ENCODE peak calls at places on chromosomes 1 and 21, in five cellular contexts. S is PC-9, J is fibroblast of lung, F is hepatocyte, C is mammary epithelial cell. E is an unnamed sample.
A peak's percentile ranks its signal among the peaks of the same experiment; 100 is the strongest.

GRCh38 chr1:114083186-114083585 is 70.5 kb downstream of the SYT6 start:
- DNase-seq in F (no peak), J (no peak), C (peak; percentile 83), S (no peak), E (no peak)

GRCh38 chr21:44900559-44901251 is 20.0 kb downstream of the ITGB2 start:
- DNase-seq in F (no peak), S (no peak), J (no peak), C (no peak), E (no peak)

GRCh38 chr21:36915014-36915700 is 51.3 kb downstream of the HLCS start:
- DNase-seq in C (no peak), S (no peak), J (no peak), F (no peak), E (no peak)

GRCh38 chr1:231170875-231171274 is 9.0 kb downstream of the TRIM67 start:
- DNase-seq in C (no peak), S (no peak), J (no peak), F (no peak), E (no peak)

GRCh38 chr1:8318436-8318835 is 522 bp downstream of the SLC45A1 start:
- DNase-seq in F (no peak), C (no peak), S (no peak), J (no peak), E (no peak)

GRCh38 chr1:93446837-93447451 is 974 bp upstream of the FNBP1L start:
- DNase-seq in C (peak; percentile 91), S (peak; percentile 55), F (peak; percentile 24), J (no peak), E (peak; percentile 3)

GRCh38 chr1:12040457-12041051 is 21.3 kb downstream of the MIIP start:
- DNase-seq in F (no peak), C (no peak), J (peak; percentile 84), S (peak; percentile 63), E (peak; percentile 96)

GRCh38 chr1:50829010-50829958 is 130.8 kb downstream of the FAF1 start:
- DNase-seq in S (no peak), C (no peak), F (no peak), J (no peak), E (peak; percentile 50)

GRCh38 chr1:48018799-48019198 is 21.6 kb upstream of the TRABD2B start:
- DNase-seq in J (no peak), F (no peak), C (peak; percentile 95), S (no peak), E (no peak)

GRCh38 chr1:7301346-7301993 is 469.6 kb upstream of the VAMP3 start:
- DNase-seq in J (no peak), C (no peak), F (no peak), S (no peak), E (no peak)

GRCh38 chr1:29124366-29125236 is 898 bp upstream of the TMEM200B start:
- DNase-seq in C (peak; percentile 39), F (peak; percentile 92), J (peak; percentile 78), S (peak; percentile 70), E (peak; percentile 60)

GRCh38 chr1:227395391-227396028 is 77.2 kb upstream of the CDC42BPA start:
- DNase-seq in C (no peak), S (no peak), J (no peak), F (no peak), E (peak; percentile 83)

GRCh38 chr1:119188926-119189325 is 48.5 kb upstream of the WARS2 start:
- DNase-seq in C (no peak), S (no peak), J (peak; percentile 57), F (no peak), E (no peak)

GRCh38 chr1:245698860-245699259 is 544.1 kb downstream of the KIF26B start:
- DNase-seq in C (no peak), F (no peak), J (no peak), S (no peak), E (no peak)

GRCh38 chr1:175524003-175524402 is 219.4 kb downstream of the TNR start:
- DNase-seq in J (no peak), S (no peak), C (no peak), F (no peak), E (no peak)

GRCh38 chr1:167221126-167221803 is 579 bp downstream of the POU2F1 start:
- DNase-seq in J (no peak), C (peak; percentile 5), F (peak; percentile 74), S (no peak), E (no peak)

GRCh38 chr1:159991513-159991912 is 37.5 kb upstream of the SLAMF9 start:
- DNase-seq in C (no peak), F (peak; percentile 42), S (no peak), J (peak; percentile 10), E (no peak)

GRCh38 chr1:91611498-91611917 is 110.9 kb downstream of the CDC7 start:
- DNase-seq in C (no peak), J (no peak), F (peak; percentile 55), S (no peak), E (peak; percentile 5)

GRCh38 chr1:228362141-228362883 is 44.3 kb downstream of the TRIM11 start:
- DNase-seq in C (no peak), S (no peak), J (no peak), F (no peak), E (no peak)

GRCh38 chr1:201184734-201185453 is 5.7 kb upstream of the IGFN1 start:
- DNase-seq in F (peak; percentile 78), S (peak; percentile 44), J (peak; percentile 83), C (peak; percentile 67), E (peak; percentile 78)

GRCh38 chr1:165436994-165437393 is 7.9 kb downstream of the RXRG start:
- DNase-seq in C (no peak), S (no peak), J (no peak), F (no peak), E (no peak)

GRCh38 chr1:106699436-106699835 is 357.0 kb upstream of the PRMT6 start:
- DNase-seq in S (no peak), F (no peak), C (no peak), J (peak; percentile 28), E (no peak)

GRCh38 chr1:232793944-232794343 is 11.3 kb upstream of the MAP10 start:
- DNase-seq in F (peak; percentile 68), S (no peak), C (peak; percentile 47), J (peak; percentile 43), E (peak; percentile 64)

GRCh38 chr1:233386336-233386735 is 58.8 kb downstream of the MAP3K21 start:
- DNase-seq in J (no peak), S (no peak), C (peak; percentile 59), F (no peak), E (no peak)

GRCh38 chr1:25185934-25186333 is 46.4 kb downstream of the SYF2 start:
- DNase-seq in F (no peak), S (no peak), C (no peak), J (no peak), E (no peak)

GRCh38 chr1:25183126-25183980 is 48.9 kb downstream of the SYF2 start:
- DNase-seq in S (no peak), F (no peak), C (no peak), J (no peak), E (no peak)

GRCh38 chr1:25184011-25184762 is 48.1 kb downstream of the SYF2 start:
- DNase-seq in F (no peak), S (no peak), C (no peak), J (no peak), E (no peak)

GRCh38 chr1:25190260-25190659 is 42.0 kb downstream of the SYF2 start:
- DNase-seq in C (no peak), F (no peak), J (no peak), S (no peak), E (no peak)

GRCh38 chr1:25186608-25187007 is 45.7 kb downstream of the SYF2 start:
- DNase-seq in F (no peak), J (no peak), S (no peak), C (no peak), E (no peak)
- TF ChIP-seq CTCF in F (no peak), J (no peak), S (no peak), C (no peak), E (no peak)

GRCh38 chr1:203891950-203892349 is 30.6 kb downstream of the SNRPE start:
- DNase-seq in C (no peak), F (no peak), J (no peak), S (no peak), E (no peak)
- TF ChIP-seq EZH2 in C (no peak), F (no peak), J (no peak), S (no peak), E (no peak)

GRCh38 chr21:31991356-31992331 is 118.8 kb downstream of the HUNK start:
- DNase-seq in C (no peak), S (no peak), F (no peak), J (no peak), E (no peak)
- TF ChIP-seq CTCF in C (no peak), S (no peak), F (no peak), J (no peak), E (no peak)

GRCh38 chr1:152514715-152515453 is 602 bp downstream of the CRCT1 start:
- DNase-seq in C (no peak), S (no peak), F (no peak), J (no peak), E (no peak)
- TF ChIP-seq EZH2 in C (no peak), S (no peak), F (no peak), J (no peak), E (no peak)

DNA sequence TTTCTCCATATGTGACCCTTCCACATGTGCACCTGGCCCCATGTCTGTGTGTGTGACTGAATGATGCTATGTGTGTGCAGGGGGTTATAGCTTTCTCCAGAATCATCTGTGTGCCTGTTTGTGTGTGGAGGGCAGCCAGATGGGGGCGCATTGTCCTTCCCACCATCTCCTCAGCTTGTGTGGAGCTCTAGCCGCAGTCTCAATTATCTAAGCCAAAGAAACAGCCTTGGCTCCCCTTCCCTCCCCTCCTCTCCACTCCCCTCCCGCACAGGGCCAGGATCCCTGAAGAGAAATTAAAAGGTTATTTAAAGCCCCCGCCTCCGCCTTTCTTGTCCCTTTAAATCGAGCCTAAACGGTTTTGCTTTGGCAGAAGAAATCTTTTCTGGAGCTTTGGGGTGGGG is 1.8 kb upstream of the DMBX1 start:
- DNase-seq in C (no peak), S (no peak), J (no peak), F (no peak), E (no peak)
- TF ChIP-seq CTCF in C (peak; percentile 18), S (no peak), J (no peak), F (no peak), E (peak; percentile 24)